ENCODE peak calls at places on chromosomes 2 and 18, in seven cellular contexts. V, P, B, F, T, U and N are unnamed samples. For H3K4me1, the result is how much of the 10 kb centered on the place peaks cover.

GRCh38 chr2:71465961-71466300 is 12.6 kb downstream of the DYSF start:
- DNase-seq in F (no peak), V (no peak), B (no peak), P (no peak), U (no peak), T (no peak), N (no peak)

GRCh38 chr2:182248362-182248761 is 178.5 kb downstream of the PDE1A start:
- DNase-seq in T (no peak), B (no peak), U (no peak), V (no peak), F (peak), P (no peak), N (no peak)

GRCh38 chr2:127056086-127056485 is 50.9 kb downstream of the BIN1 start:
- DNase-seq in T (no peak), V (no peak), B (no peak), U (no peak), P (no peak), F (no peak), N (no peak)

GRCh38 chr2:45458909-45459563 is 152.0 kb downstream of the SRBD1 start:
- DNase-seq in T (peak), P (no peak), F (peak), B (peak), U (peak), V (peak), N (peak)

GRCh38 chr2:176002684-176003225 is 688 bp upstream of the LNPK start:
- DNase-seq in P (no peak), U (peak), T (peak), B (no peak), F (peak), V (peak), N (no peak)

GRCh38 chr2:215794829-215795546 is 218.4 kb downstream of the MREG start:
- DNase-seq in P (no peak), T (no peak), F (no peak), U (no peak), B (peak), V (no peak), N (no peak)

GRCh38 chr18:48161911-48162698 is 231.6 kb upstream of the SMAD2 start:
- DNase-seq in B (no peak), U (peak), V (peak), T (no peak), P (no peak), F (no peak), N (no peak)

GRCh38 chr2:11344956-11345671 is 678 bp upstream of the ROCK2 start:
- DNase-seq in T (peak), U (no peak), P (peak), V (peak), F (peak), B (peak), N (peak)

GRCh38 chr18:68734311-68734710 is 19.4 kb upstream of the TMX3 start:
- DNase-seq in F (no peak), V (no peak), U (no peak), T (no peak), P (no peak), B (no peak), N (no peak)

GRCh38 chr18:25726278-25726677 is 364.1 kb downstream of the SS18 start:
- DNase-seq in U (no peak), T (no peak), V (no peak), B (no peak), P (no peak), F (no peak), N (no peak)

GRCh38 chr2:47357475-47357874 is 45.5 kb upstream of the MSH2 start:
- DNase-seq in U (peak), P (no peak), T (peak), B (no peak), F (peak), V (peak), N (no peak)

GRCh38 chr2:112621792-112622527 is 23.8 kb upstream of the SLC20A1 start:
- DNase-seq in P (no peak), T (no peak), B (no peak), U (peak), F (no peak), V (no peak), N (peak)

GRCh38 chr2:130372055-130372832 is 16.4 kb downstream of the PTPN18 start:
- DNase-seq in P (peak), F (peak), U (peak), T (peak), B (peak), V (peak), N (peak)

GRCh38 chr2:55917713-55918390 is 5.7 kb downstream of the EFEMP1 start:
- DNase-seq in T (no peak), P (no peak), B (no peak), F (no peak), U (no peak), V (no peak), N (no peak)

GRCh38 chr2:55917117-55917516 is 6.5 kb downstream of the EFEMP1 start:
- DNase-seq in P (no peak), U (no peak), V (no peak), F (no peak), T (no peak), B (no peak), N (no peak)

GRCh38 chr2:55916473-55917049 is 7.0 kb downstream of the EFEMP1 start:
- DNase-seq in B (no peak), T (no peak), F (no peak), V (no peak), U (no peak), P (no peak), N (no peak)

GRCh38 chr2:55919574-55919973 is 4.0 kb downstream of the EFEMP1 start:
- DNase-seq in V (no peak), T (no peak), F (no peak), P (no peak), B (no peak), U (no peak), N (no peak)

GRCh38 chr2:55918856-55919255 is 4.7 kb downstream of the EFEMP1 start:
- DNase-seq in T (no peak), V (no peak), F (no peak), P (no peak), U (no peak), B (no peak), N (no peak)
- H3K4me1 ChIP-seq in T (under half), V (under half), F (under half), P (under half), U (under half), B (under half), N (under half)

DNA sequence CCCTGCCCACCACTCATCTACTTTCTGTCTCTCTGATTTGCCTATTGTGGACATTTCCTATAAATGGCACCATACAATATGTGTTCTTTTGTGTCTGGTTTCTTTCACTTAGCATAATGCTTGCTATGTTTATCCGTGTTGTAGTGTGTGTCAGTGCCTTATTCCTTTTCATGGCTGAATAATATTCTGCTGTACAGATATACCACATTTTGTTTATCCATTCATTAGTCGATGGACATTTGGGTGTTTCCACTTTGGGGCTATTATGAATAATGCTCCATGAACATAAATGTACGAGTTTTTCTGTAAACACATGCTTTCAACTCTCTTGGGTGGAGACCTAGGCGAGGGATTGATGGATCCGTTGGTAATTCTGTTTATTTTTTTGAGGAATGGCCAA is 15.6 kb downstream of the ARL4C start:
- DNase-seq in F (no peak), P (no peak), V (no peak), B (no peak), U (no peak), T (no peak), N (no peak)
- TF ChIP-seq CTCF in F (no peak), P (no peak), V (no peak), B (no peak), U (no peak), T (no peak), N (no peak)

GRCh38 chr2:63850650-63851049 is 9.0 kb downstream of the UGP2 start:
- DNase-seq in U (no peak), V (no peak), F (no peak), B (no peak), T (no peak), P (no peak), N (no peak)

GRCh38 chr2:63851912-63852311 is 10.2 kb downstream of the UGP2 start:
- DNase-seq in V (no peak), B (no peak), T (no peak), P (no peak), F (no peak), U (no peak), N (no peak)

GRCh38 chr2:63856302-63856600 is 14.6 kb downstream of the UGP2 start:
- DNase-seq in U (no peak), B (no peak), P (no peak), F (no peak), T (no peak), V (no peak), N (no peak)

GRCh38 chr2:63855418-63856301 is 14.0 kb downstream of the UGP2 start:
- DNase-seq in F (no peak), B (no peak), U (no peak), P (no peak), V (no peak), T (no peak), N (no peak)

GRCh38 chr2:63853527-63854310 is 12.0 kb downstream of the UGP2 start:
- DNase-seq in T (no peak), P (no peak), U (no peak), V (no peak), B (no peak), F (no peak), N (no peak)
- H3K27ac ChIP-seq in T (no peak), P (no peak), U (no peak), V (no peak), B (no peak), F (peak), N (peak)

GRCh38 chr2:166665991-166666940 is 172.2 kb upstream of the SCN7A start:
- DNase-seq in T (no peak), P (no peak), U (no peak), B (no peak), V (no peak), F (no peak), N (no peak)

GRCh38 chr2:166658901-166659300 is 164.9 kb upstream of the SCN7A start:
- DNase-seq in V (no peak), F (no peak), B (no peak), P (no peak), T (no peak), U (no peak), N (no peak)

GRCh38 chr2:166661391-166661790 is 167.3 kb upstream of the SCN7A start:
- DNase-seq in F (no peak), B (no peak), P (no peak), V (no peak), T (no peak), U (no peak), N (no peak)

DNA sequence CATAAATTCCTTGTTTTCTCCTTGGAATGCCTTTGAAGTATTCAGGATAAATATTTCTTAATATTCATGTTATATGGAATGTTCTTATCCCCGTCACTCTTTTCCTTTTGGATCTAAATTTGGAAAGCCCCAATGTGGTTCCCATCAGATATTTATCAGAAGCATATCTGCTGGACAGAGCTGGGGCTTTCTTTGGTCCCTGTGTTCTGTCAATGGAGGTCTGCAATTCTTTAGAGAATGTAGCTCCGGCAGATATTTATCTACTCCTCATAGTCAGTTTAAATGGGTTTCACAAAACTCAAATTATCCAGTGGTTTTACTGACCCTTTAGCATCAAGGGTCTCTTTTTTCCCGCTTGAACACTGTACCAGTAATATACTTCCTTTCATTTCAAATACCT is 167.8 kb upstream of the SCN7A start:
- DNase-seq in V (no peak), U (no peak), P (no peak), B (no peak), T (no peak), F (no peak), N (no peak)
- H3K4me1 ChIP-seq in V (under half), U (under half), P (under half), B (under half), T (under half), F (under half), N (under half)

DNA sequence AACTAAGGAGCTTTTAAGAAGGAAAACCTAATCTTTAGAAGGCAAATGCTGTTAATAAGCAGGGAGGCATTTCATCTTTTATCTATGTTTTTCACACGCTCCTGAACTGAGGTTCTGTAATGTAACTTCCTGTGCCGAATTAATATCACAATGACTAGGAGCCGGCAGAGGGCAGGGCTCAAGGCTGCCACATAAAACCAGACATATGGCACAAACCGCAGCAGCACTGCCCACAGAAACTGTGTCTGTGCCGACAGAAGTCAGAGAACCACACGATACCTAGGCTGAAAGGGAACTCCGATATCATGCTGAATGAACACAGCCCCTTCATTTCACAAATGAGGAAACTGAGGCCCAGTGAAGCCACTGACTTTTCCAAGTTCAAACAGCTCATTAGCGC is 112.1 kb downstream of the EIPR1 start:
- DNase-seq in P (no peak), F (no peak), U (no peak), V (no peak), T (no peak), B (no peak), N (no peak)
- TF ChIP-seq CTCF in P (no peak), F (no peak), U (no peak), V (no peak), T (no peak), B (no peak), N (no peak)

GRCh38 chr18:63131106-63131943 is 188.2 kb downstream of the BCL2 start:
- DNase-seq in V (peak), T (peak), P (no peak), B (peak), U (peak), F (no peak), N (no peak)
- H3K27ac ChIP-seq in V (no peak), T (peak), P (no peak), B (no peak), U (no peak), F (no peak), N (peak)

GRCh38 chr2:160472839-160473251 is 20.8 kb downstream of the RBMS1 start:
- DNase-seq in F (no peak), B (no peak), V (no peak), T (no peak), P (no peak), U (no peak), N (no peak)

GRCh38 chr2:160471950-160472349 is 21.7 kb downstream of the RBMS1 start:
- DNase-seq in F (no peak), B (no peak), V (no peak), T (no peak), P (no peak), U (no peak), N (no peak)

GRCh38 chr2:160474319-160474645 is 19.3 kb downstream of the RBMS1 start:
- DNase-seq in F (no peak), V (no peak), U (no peak), B (no peak), P (no peak), T (no peak), N (no peak)

GRCh38 chr2:160474891-160475795 is 18.5 kb downstream of the RBMS1 start:
- DNase-seq in V (no peak), U (no peak), F (no peak), B (no peak), T (no peak), P (no peak), N (no peak)

GRCh38 chr2:160473508-160474318 is 19.9 kb downstream of the RBMS1 start:
- DNase-seq in B (no peak), T (no peak), U (no peak), P (no peak), F (no peak), V (no peak), N (no peak)
- H3K4me1 ChIP-seq in B (under half), T (under half), U (under half), P (under half), F (half or more), V (under half), N (under half)